ENCODE peak calls at places on chromosome 17, in five cellular contexts. Y is IMR-90, L is thyroid gland, A is AG04450, F is esophagus squamous epithelium. C is an unnamed sample.

GRCh38 chr17:29884995-29885394 is 45.0 kb downstream of the SSH2 start:
- DNase-seq in Y (no peak), L (no peak), A (no peak), F (no peak), C (no peak)

GRCh38 chr17:72962099-72962498 is 130.4 kb downstream of the SLC39A11 start:
- DNase-seq in Y (no peak), L (no peak), A (no peak), F (no peak), C (no peak)

GRCh38 chr17:75927286-75927922 is 13.4 kb downstream of the FBF1 start:
- DNase-seq in Y (no peak), L (no peak), A (no peak), F (no peak), C (no peak)

GRCh38 chr17:75093543-75094158 is 5.9 kb downstream of the SLC16A5 start:
- DNase-seq in Y (no peak), L (peak), A (no peak), F (no peak), C (no peak)

GRCh38 chr17:73138541-73139138 is 26.2 kb upstream of the SSTR2 start:
- DNase-seq in Y (no peak), L (peak), A (no peak), F (no peak), C (no peak)

GRCh38 chr17:42193216-42194132 is 820 bp downstream of the GHDC start:
- DNase-seq in Y (no peak), L (no peak), A (no peak), F (no peak), C (no peak)

GRCh38 chr17:72978593-72979218 is 113.8 kb downstream of the SLC39A11 start:
- DNase-seq in Y (no peak), L (no peak), A (no peak), F (no peak), C (no peak)

GRCh38 chr17:51120357-51120738 is 320 bp downstream of the SPAG9 start:
- DNase-seq in Y (peak), L (peak), A (no peak), F (no peak), C (no peak)

GRCh38 chr17:35239823-35240222 is 3.0 kb upstream of the SLFN5 start:
- DNase-seq in Y (peak), L (no peak), A (no peak), F (no peak), C (no peak)

GRCh38 chr17:753407-753806 is 1.3 kb upstream of the GEMIN4 start:
- DNase-seq in Y (no peak), L (no peak), A (no peak), F (no peak), C (no peak)

GRCh38 chr17:750431-751037 is 1.5 kb downstream of the GEMIN4 start:
- DNase-seq in Y (no peak), L (no peak), A (no peak), F (no peak), C (no peak)

GRCh38 chr17:751269-752001 is 629 bp downstream of the GEMIN4 start:
- DNase-seq in Y (peak), L (peak), A (no peak), F (no peak), C (peak)

GRCh38 chr17:752620-753219 is 656 bp upstream of the GEMIN4 start:
- DNase-seq in Y (peak), L (peak), A (peak), F (no peak), C (peak)

GRCh38 chr17:752002-752619 is at the start of gene GEMIN4:
- DNase-seq in Y (peak), L (peak), A (peak), F (peak), C (peak)
- TF ChIP-seq CTCF in Y (peak), L (peak), A (peak), F (peak), C (peak)

GRCh38 chr17:13302983-13303382 is 285.2 kb upstream of the ELAC2 start:
- DNase-seq in Y (no peak), L (no peak), A (no peak), F (no peak), C (no peak)

GRCh38 chr17:13310858-13311257 is 290.9 kb downstream of the HS3ST3A1 start:
- DNase-seq in Y (no peak), L (no peak), A (no peak), F (no peak), C (no peak)

GRCh38 chr17:13311301-13311700 is 290.4 kb downstream of the HS3ST3A1 start:
- DNase-seq in Y (peak), L (no peak), A (no peak), F (no peak), C (no peak)

GRCh38 chr17:13306310-13306962 is 288.6 kb upstream of the ELAC2 start:
- DNase-seq in Y (peak), L (no peak), A (peak), F (no peak), C (no peak)
- TF ChIP-seq CTCF in Y (peak), L (no peak), A (peak), F (peak), C (peak)

GRCh38 chr17:78857266-78857665 is 16.7 kb upstream of the USP36 start:
- DNase-seq in Y (no peak), L (no peak), A (no peak), F (no peak), C (no peak)

GRCh38 chr17:78855561-78856165 is 15.0 kb upstream of the USP36 start:
- DNase-seq in Y (no peak), L (no peak), A (no peak), F (no peak), C (no peak)

GRCh38 chr17:78852709-78853111 is 12.1 kb upstream of the USP36 start:
- DNase-seq in Y (peak), L (no peak), A (no peak), F (no peak), C (no peak)

GRCh38 chr17:78854508-78854907 is 13.9 kb upstream of the USP36 start:
- DNase-seq in Y (no peak), L (no peak), A (no peak), F (no peak), C (no peak)

GRCh38 chr17:78853926-78854394 is 13.3 kb upstream of the USP36 start:
- DNase-seq in Y (no peak), L (no peak), A (no peak), F (no peak), C (no peak)
- TF ChIP-seq CTCF in Y (no peak), L (no peak), A (no peak), F (no peak), C (no peak)

GRCh38 chr17:10022416-10022815 is 117.3 kb upstream of the RCVRN start:
- DNase-seq in Y (no peak), L (no peak), A (no peak), F (no peak), C (no peak)

GRCh38 chr17:10029129-10029528 is 124.1 kb upstream of the RCVRN start:
- DNase-seq in Y (no peak), L (no peak), A (no peak), F (no peak), C (no peak)

GRCh38 chr17:10025976-10026785 is 121.1 kb upstream of the RCVRN start:
- DNase-seq in Y (no peak), L (no peak), A (no peak), F (no peak), C (no peak)

GRCh38 chr17:10025224-10025623 is 120.2 kb upstream of the RCVRN start:
- DNase-seq in Y (no peak), L (no peak), A (no peak), F (no peak), C (no peak)

GRCh38 chr17:10026786-10027046 is 121.6 kb upstream of the RCVRN start:
- DNase-seq in Y (no peak), L (no peak), A (no peak), F (no peak), C (no peak)
- TF ChIP-seq CTCF in Y (no peak), L (no peak), A (no peak), F (no peak), C (no peak)

GRCh38 chr17:14033166-14033565 is 36.1 kb upstream of the COX10 start:
- DNase-seq in Y (no peak), L (no peak), A (no peak), F (no peak), C (no peak)

GRCh38 chr17:14042411-14042810 is 26.9 kb upstream of the COX10 start:
- DNase-seq in Y (no peak), L (no peak), A (no peak), F (no peak), C (no peak)

GRCh38 chr17:14032234-14032633 is 37.1 kb upstream of the COX10 start:
- DNase-seq in Y (no peak), L (no peak), A (no peak), F (no peak), C (no peak)

GRCh38 chr17:14038206-14038605 is 31.1 kb upstream of the COX10 start:
- DNase-seq in Y (peak), L (no peak), A (no peak), F (no peak), C (no peak)

DNA sequence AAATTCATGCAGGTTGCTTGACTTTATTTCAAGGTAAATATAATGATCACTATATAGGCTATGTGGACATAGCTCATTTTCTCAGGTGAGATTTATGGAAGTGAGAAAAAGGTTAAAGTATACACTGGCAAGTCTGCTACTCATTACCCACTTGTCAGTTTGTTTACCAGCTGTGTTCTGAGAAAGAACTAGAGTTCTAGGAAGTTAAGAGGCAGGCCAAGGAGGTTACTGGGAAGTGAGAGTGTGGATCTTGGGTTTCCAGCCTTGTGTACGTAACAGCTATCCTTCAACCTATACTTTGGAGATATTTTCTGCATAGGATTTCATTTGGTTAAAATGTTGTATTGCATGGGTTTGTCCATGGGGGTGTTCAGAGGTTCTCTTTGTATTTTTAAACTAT is 31.9 kb upstream of the COX10 start:
- DNase-seq in Y (no peak), L (no peak), A (no peak), F (no peak), C (no peak)
- TF ChIP-seq CTCF in Y (no peak), L (no peak), A (no peak), F (no peak), C (no peak)

GRCh38 chr17:19719365-19720209 is 3.2 kb upstream of the SLC47A2 start:
- DNase-seq in Y (no peak), L (no peak), A (no peak), F (no peak), C (peak)

GRCh38 chr17:19717411-19717908 is 1.1 kb upstream of the SLC47A2 start:
- DNase-seq in Y (no peak), L (peak), A (no peak), F (no peak), C (peak)

GRCh38 chr17:19720210-19720475 is 3.8 kb upstream of the SLC47A2 start:
- DNase-seq in Y (no peak), L (no peak), A (no peak), F (no peak), C (peak)

GRCh38 chr17:19718041-19718612 is 1.7 kb upstream of the SLC47A2 start:
- DNase-seq in Y (no peak), L (no peak), A (no peak), F (no peak), C (peak)

GRCh38 chr17:19718613-19719364 is 2.4 kb upstream of the SLC47A2 start:
- DNase-seq in Y (no peak), L (no peak), A (no peak), F (no peak), C (peak)
- TF ChIP-seq CTCF in Y (no peak), L (no peak), A (peak), F (peak), C (peak)

DNA sequence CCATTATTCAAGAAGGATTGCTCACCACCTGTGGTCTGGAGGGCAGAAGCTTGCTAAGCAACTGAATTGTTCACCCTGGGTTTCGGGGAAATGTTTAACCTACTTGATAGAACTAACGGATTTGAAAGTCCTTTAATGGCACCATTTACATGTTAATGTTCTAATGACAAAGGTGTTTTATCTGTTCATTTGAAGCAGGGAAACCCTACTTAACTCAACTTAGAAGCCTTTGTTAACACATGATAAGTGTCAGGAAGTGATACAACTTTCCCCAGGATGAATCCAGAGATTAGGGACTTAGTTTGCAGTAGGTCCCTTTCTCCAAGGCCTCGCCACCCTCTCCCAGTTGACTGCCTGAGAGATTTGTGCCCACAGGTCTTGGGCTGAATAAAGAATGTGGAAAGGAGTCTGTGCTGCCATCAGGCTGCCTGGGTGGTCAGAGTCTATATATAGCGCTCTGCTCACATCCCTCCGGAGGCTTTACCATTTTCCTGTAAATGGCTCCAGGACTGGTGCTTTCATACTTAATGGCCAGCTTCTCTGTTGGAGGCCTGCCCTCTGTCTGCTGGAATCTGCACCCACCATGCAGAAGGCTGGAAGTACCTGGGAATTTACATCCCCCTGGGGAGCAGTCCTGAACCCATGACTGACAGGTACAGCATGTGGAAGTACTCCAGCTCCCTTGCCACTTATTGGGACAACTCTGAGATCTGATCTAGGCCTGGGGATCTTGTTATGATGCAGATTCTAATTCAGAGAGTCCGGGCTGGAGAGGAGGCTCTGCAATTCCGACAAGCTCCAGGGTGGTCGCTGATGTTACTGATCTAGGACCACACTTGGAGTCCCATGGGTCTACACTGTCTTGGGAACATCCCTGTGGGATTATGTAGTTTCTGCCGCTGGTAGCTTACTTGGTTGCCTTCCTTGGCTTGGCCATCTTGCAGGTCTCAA is 99.9 kb downstream of the ASIC2 start:
- DNase-seq in Y (no peak), L (no peak), A (no peak), F (no peak), C (no peak)
- TF ChIP-seq CTCF in Y (no peak), L (no peak), A (no peak), F (no peak), C (no peak)

GRCh38 chr17:7737601-7738000 is 20.1 kb downstream of the DNAH2 start:
- DNase-seq in Y (no peak), L (no peak), A (no peak), F (no peak), C (peak)
- TF ChIP-seq CTCF in Y (no peak), L (no peak), A (no peak), F (no peak), C (no peak)

C was measured in upper lobe of right lung.